ENCODE peak calls at places on chromosomes 7 and 10, in six cellular contexts. U is neural crest cell, H is fibroblast of lung, V is coronary artery, N is body of pancreas, J is cardiac muscle cell. B is an unnamed sample.
A peak's percentile ranks its signal among the peaks of the same experiment; 100 is the strongest.

GRCh38 chr7:1555046-1555812 is 776 bp downstream of the TMEM184A start:
- DNase-seq in U (no peak), H (peak; percentile 85), V (peak; percentile 73), N (peak; percentile 78), J (peak; percentile 83), B (no peak)

GRCh38 chr7:64882341-64883112 is 20.5 kb upstream of the ZNF273 start:
- DNase-seq in U (no peak), H (peak; percentile 29), V (peak; percentile 80), N (peak; percentile 68), J (peak; percentile 67), B (peak; percentile 65)

GRCh38 chr10:124705021-124705740 is 39.0 kb downstream of the FAM53B start:
- DNase-seq in U (no peak), H (no peak), V (no peak), N (no peak), J (no peak), B (no peak)

GRCh38 chr10:81820418-81820817 is 54.6 kb upstream of the NRG3 start:
- DNase-seq in U (no peak), H (no peak), V (no peak), N (no peak), J (no peak), B (no peak)

GRCh38 chr10:103493362-103493871 is at the start of gene NEURL1:
- DNase-seq in U (peak; percentile 27), H (no peak), V (no peak), N (no peak), J (no peak), B (no peak)

GRCh38 chr10:79142522-79143309 is 74.0 kb downstream of the ZMIZ1 start:
- DNase-seq in U (no peak), H (no peak), V (no peak), N (no peak), J (no peak), B (no peak)

GRCh38 chr10:69802424-69803161 is 887 bp downstream of the COL13A1 start:
- DNase-seq in U (peak; percentile 56), H (peak; percentile 69), V (no peak), N (no peak), J (peak; percentile 58), B (no peak)

GRCh38 chr7:131007439-131008330 is 273.7 kb upstream of the KLF14 start:
- DNase-seq in U (peak; percentile 40), H (peak; percentile 73), V (no peak), N (peak; percentile 69), J (peak; percentile 81), B (no peak)

GRCh38 chr10:36602374-36602773 is 523.0 kb upstream of the ANKRD30A start:
- DNase-seq in U (no peak), H (peak; percentile 67), V (no peak), N (no peak), J (peak; percentile 49), B (no peak)

GRCh38 chr10:47048533-47048905 is 137.3 kb downstream of the PTPN20 start:
- DNase-seq in U (no peak), H (no peak), V (peak; percentile 65), N (no peak), J (peak; percentile 51), B (no peak)
- TF ChIP-seq CTCF in U (no peak), H (no peak), V (no peak), N (no peak), J (peak; percentile 20), B (no peak)

GRCh38 chr7:12987238-12987637 is 299.8 kb downstream of the ARL4A start:
- DNase-seq in U (no peak), H (no peak), V (no peak), N (no peak), J (no peak), B (no peak)
- TF ChIP-seq CTCF in U (no peak), H (no peak), V (no peak), N (no peak), J (no peak), B (no peak)

GRCh38 chr7:44922351-44922694 is 37.0 kb upstream of the PURB start:
- DNase-seq in U (no peak), H (no peak), V (no peak), N (no peak), J (no peak), B (no peak)
- TF ChIP-seq CTCF in U (peak; percentile 11), H (no peak), V (no peak), N (peak; percentile 23), J (no peak), B (peak; percentile 47)

GRCh38 chr7:21636694-21637093 is 93.9 kb downstream of the DNAH11 start:
- DNase-seq in U (no peak), H (no peak), V (no peak), N (no peak), J (no peak), B (no peak)
- TF ChIP-seq CTCF in U (no peak), H (no peak), V (no peak), N (no peak), J (no peak), B (no peak)

GRCh38 chr10:59287587-59287986 is 74.8 kb downstream of the FAM13C start:
- DNase-seq in U (no peak), H (peak; percentile 3), V (no peak), N (no peak), J (no peak), B (no peak)

GRCh38 chr10:59285848-59286247 is 76.5 kb downstream of the FAM13C start:
- DNase-seq in U (no peak), H (no peak), V (no peak), N (no peak), J (no peak), B (no peak)

GRCh38 chr10:59285073-59285472 is 77.3 kb downstream of the FAM13C start:
- DNase-seq in U (no peak), H (no peak), V (no peak), N (no peak), J (no peak), B (no peak)

GRCh38 chr10:59289809-59290208 is 72.5 kb downstream of the FAM13C start:
- DNase-seq in U (no peak), H (no peak), V (no peak), N (no peak), J (no peak), B (no peak)

DNA sequence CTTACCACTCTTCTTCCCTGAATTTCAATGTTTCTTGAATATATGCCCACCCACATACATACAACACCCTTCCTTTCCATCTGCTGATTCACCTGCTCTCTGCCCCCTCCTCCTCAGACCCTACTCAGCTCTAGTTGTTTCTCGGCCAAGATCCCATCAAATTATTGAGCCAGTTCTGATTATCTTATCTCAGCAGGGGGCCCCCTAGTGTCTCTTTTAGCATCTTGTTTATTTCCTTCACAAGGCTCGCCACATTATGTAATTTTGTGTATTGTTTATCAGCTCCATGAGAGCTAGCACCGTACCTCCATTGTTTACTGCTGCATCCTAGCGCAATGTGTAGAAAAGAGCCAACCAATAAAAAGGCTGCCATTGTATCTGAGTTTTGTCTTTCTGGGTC is 71.9 kb downstream of the FAM13C start:
- DNase-seq in U (no peak), H (no peak), V (no peak), N (no peak), J (no peak), B (no peak)
- TF ChIP-seq CTCF in U (no peak), H (no peak), V (no peak), N (no peak), J (no peak), B (no peak)

DNA sequence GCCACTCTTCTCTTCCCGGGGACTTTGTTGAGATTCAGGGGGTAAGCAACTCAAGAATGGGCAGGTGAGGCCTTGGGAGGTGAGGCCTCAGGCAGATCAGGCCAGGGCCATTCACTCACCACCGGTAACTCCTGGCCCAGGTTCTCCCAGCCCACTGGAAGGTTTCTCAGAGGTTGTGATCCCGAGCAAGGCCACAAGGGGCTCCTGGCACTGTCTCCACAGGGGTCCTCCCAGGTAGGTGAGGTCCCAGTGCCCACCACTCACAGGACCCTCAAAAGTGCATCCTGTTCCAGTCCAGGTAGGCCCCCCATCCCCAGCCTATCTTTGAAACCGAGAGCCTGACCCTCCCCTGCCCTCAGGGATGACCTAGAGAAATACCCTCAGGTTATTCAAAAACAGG is 236.1 kb downstream of the BUB3 start:
- DNase-seq in U (no peak), H (no peak), V (no peak), N (no peak), J (no peak), B (no peak)
- TF ChIP-seq CTCF in U (no peak), H (no peak), V (no peak), N (no peak), J (no peak), B (no peak)

DNA sequence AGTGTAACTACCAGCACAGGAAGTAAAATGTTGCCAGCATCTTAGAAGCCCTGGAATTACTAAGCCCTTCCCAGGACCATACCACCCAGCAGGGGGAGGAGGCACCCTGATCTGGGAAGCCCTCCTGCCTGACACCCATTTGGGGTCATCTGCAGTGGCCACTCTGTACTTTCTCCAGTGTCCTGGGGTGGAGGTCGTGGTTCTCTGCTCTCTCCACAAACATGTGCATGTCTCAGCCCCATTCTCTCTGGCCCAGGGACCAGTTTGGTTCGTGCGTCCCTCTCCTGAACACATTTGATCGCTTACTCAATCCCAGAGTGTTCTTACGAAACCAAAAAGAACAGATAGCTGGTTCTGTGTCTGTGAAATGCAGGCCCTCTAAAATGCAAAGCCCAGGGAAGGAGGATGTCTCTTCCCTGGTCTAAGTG is 9.4 kb upstream of the LRRC27 start:
- DNase-seq in U (no peak), H (no peak), V (no peak), N (no peak), J (peak; percentile 90), B (no peak)
- TF ChIP-seq CTCF in U (no peak), H (peak; percentile 32), V (no peak), N (no peak), J (peak; percentile 60), B (no peak)

B was measured in type B pancreatic cell.